ENCODE peak calls at places on chromosomes 7 and 10, in six cellular contexts. C is hepatocyte; R is aorta; I is thyroid gland; A is AG08395; X is stimulated activated CD4-positive, alpha-beta T cell treated with anti-CD3 and anti-CD28 coated beads, Interleukin-1b, Interleukin-23, amount 100 ng/mL, for 1 hour. F is an unnamed sample.

GRCh38 chr10:48982584-48982983 is 42.9 kb upstream of the LRRC18 start:
- DNase-seq in C (no peak), R (no peak), I (peak), A (no peak), X (no peak), F (no peak)

GRCh38 chr10:88091490-88092061 is 228.2 kb downstream of the PTEN start:
- DNase-seq in C (no peak), R (no peak), I (no peak), A (no peak), X (peak), F (no peak)

GRCh38 chr7:148699772-148700629 is 1.3 kb downstream of the CUL1 start:
- DNase-seq in C (peak), R (no peak), I (no peak), A (peak), X (no peak), F (no peak)

GRCh38 chr7:32266932-32267475 is 196.8 kb upstream of the PDE1C start:
- DNase-seq in C (no peak), R (no peak), I (no peak), A (no peak), X (no peak), F (no peak)

GRCh38 chr7:12629816-12630614 is 57.4 kb upstream of the ARL4A start:
- DNase-seq in C (no peak), R (no peak), I (no peak), A (no peak), X (no peak), F (no peak)

GRCh38 chr7:77455334-77455733 is 39.2 kb upstream of the GSAP start:
- DNase-seq in C (no peak), R (no peak), I (no peak), A (peak), X (no peak), F (no peak)

GRCh38 chr10:11204355-11204879 is 186.7 kb downstream of the CELF2 start:
- DNase-seq in C (no peak), R (no peak), I (peak), A (no peak), X (no peak), F (no peak)

GRCh38 chr7:57388761-57389160 is 61.2 kb upstream of the ZNF716 start:
- DNase-seq in C (no peak), R (no peak), I (no peak), A (no peak), X (no peak), F (no peak)

GRCh38 chr7:90892213-90892612 is 296.1 kb downstream of the CDK14 start:
- DNase-seq in C (no peak), R (no peak), I (no peak), A (peak), X (no peak), F (no peak)

GRCh38 chr7:29196191-29196590 is 1.6 kb downstream of the CHN2 start:
- DNase-seq in C (no peak), R (no peak), I (no peak), A (no peak), X (no peak), F (no peak)

GRCh38 chr10:14803827-14804226 is 29.1 kb upstream of the FAM107B start:
- DNase-seq in C (no peak), R (no peak), I (no peak), A (no peak), X (no peak), F (no peak)

GRCh38 chr7:90192876-90193765 is 18.4 kb upstream of the STEAP2 start:
- DNase-seq in C (no peak), R (no peak), I (no peak), A (peak), X (no peak), F (no peak)

GRCh38 chr7:27157717-27158431 is 1.4 kb upstream of the HOXA7 start:
- DNase-seq in C (no peak), R (no peak), I (no peak), A (no peak), X (no peak), F (peak)

GRCh38 chr10:15482168-15482567 is 111.1 kb upstream of the FAM171A1 start:
- DNase-seq in C (no peak), R (no peak), I (no peak), A (peak), X (no peak), F (no peak)

GRCh38 chr7:129210256-129210988 is 14.4 kb upstream of the AHCYL2 start:
- DNase-seq in C (peak), R (peak), I (peak), A (peak), X (peak), F (peak)

GRCh38 chr7:66867198-66867790 is 53.7 kb upstream of the TMEM248 start:
- DNase-seq in C (no peak), R (no peak), I (no peak), A (no peak), X (no peak), F (no peak)

GRCh38 chr10:104415526-104416165 is 62.0 kb downstream of the CFAP58 start:
- DNase-seq in C (no peak), R (no peak), I (no peak), A (no peak), X (no peak), F (no peak)

GRCh38 chr7:106966121-106966520 is 78.4 kb upstream of the PRKAR2B start:
- DNase-seq in C (no peak), R (no peak), I (no peak), A (no peak), X (no peak), F (no peak)

GRCh38 chr7:27950123-27950522 is 210.2 kb downstream of the TAX1BP1 start:
- DNase-seq in C (no peak), R (no peak), I (no peak), A (no peak), X (no peak), F (no peak)

GRCh38 chr7:130912086-130912909 is 178.3 kb upstream of the KLF14 start:
- DNase-seq in C (no peak), R (no peak), I (no peak), A (peak), X (no peak), F (no peak)

GRCh38 chr10:8245131-8246117 is 190.9 kb downstream of the GATA3 start:
- DNase-seq in C (no peak), R (no peak), I (no peak), A (no peak), X (no peak), F (no peak)

GRCh38 chr7:28580626-28581025 is 168.3 kb downstream of the CREB5 start:
- DNase-seq in C (no peak), R (no peak), I (no peak), A (no peak), X (no peak), F (no peak)